ENCODE peak calls at places on chromosomes 13 and 19, in nine cellular contexts. D is naive thymus-derived CD4-positive, alpha-beta T cell; K is body of pancreas; O is lower lobe of right lung; Q is pancreas; Y is lung; X is keratinocyte; S is H9; J is IMR-90. G is an unnamed sample.

GRCh38 chr19:30326076-30326710 is 46.0 kb upstream of the ZNF536 start:
- DNase-seq in D (no peak), K (no peak), O (no peak), Q (no peak), Y (no peak), X (no peak), S (peak; percentile 8), J (no peak), G (no peak)

GRCh38 chr13:24894277-24894971 is 130.5 kb downstream of the RNF17 start:
- DNase-seq in D (no peak), K (no peak), O (no peak), Q (no peak), Y (no peak), X (no peak), S (no peak), J (no peak), G (no peak)

GRCh38 chr13:89372193-89372592 is 1701.0 kb downstream of the SLITRK5 start:
- DNase-seq in D (no peak), K (no peak), O (no peak), Q (no peak), Y (no peak), X (no peak), S (no peak), J (no peak), G (no peak)

GRCh38 chr13:40336228-40337221 is 329.9 kb downstream of the FOXO1 start:
- DNase-seq in D (peak; percentile 17), K (peak; percentile 80), O (no peak), Q (peak; percentile 56), Y (no peak), X (no peak), S (no peak), J (no peak), G (no peak)

GRCh38 chr13:91346062-91346461 is 1.4 kb upstream of the MIR17HG start:
- DNase-seq in D (no peak), K (no peak), O (no peak), Q (no peak), Y (no peak), X (no peak), S (no peak), J (no peak), G (no peak)

GRCh38 chr19:49859838-49860715 is 7.3 kb downstream of the PNKP start:
- DNase-seq in D (no peak), K (no peak), O (no peak), Q (no peak), Y (no peak), X (no peak), S (no peak), J (no peak), G (no peak)

GRCh38 chr19:29871143-29871542 is 59.4 kb downstream of the CCNE1 start:
- DNase-seq in D (no peak), K (no peak), O (no peak), Q (no peak), Y (no peak), X (no peak), S (no peak), J (no peak), G (no peak)

GRCh38 chr13:50224534-50224933 is 209.3 kb downstream of the KCNRG start:
- DNase-seq in D (no peak), K (no peak), O (no peak), Q (no peak), Y (no peak), X (no peak), S (no peak), J (peak; percentile 51), G (peak; percentile 59)

GRCh38 chr13:73268306-73268705 is 209.5 kb downstream of the KLF5 start:
- DNase-seq in D (no peak), K (no peak), O (no peak), Q (no peak), Y (no peak), X (peak; percentile 59), S (no peak), J (peak; percentile 65), G (no peak)

GRCh38 chr13:73162912-73163911 is 104.4 kb downstream of the KLF5 start:
- DNase-seq in D (no peak), K (no peak), O (no peak), Q (no peak), Y (no peak), X (no peak), S (no peak), J (no peak), G (peak; percentile 21)

GRCh38 chr13:41631296-41631965 is 174.1 kb downstream of the RGCC start:
- DNase-seq in D (no peak), K (no peak), O (no peak), Q (no peak), Y (no peak), X (no peak), S (no peak), J (peak; percentile 88), G (no peak)

GRCh38 chr13:98954313-98954712 is 23.6 kb downstream of the DOCK9 start:
- DNase-seq in D (no peak), K (no peak), O (no peak), Q (no peak), Y (no peak), X (no peak), S (peak; percentile 51), J (no peak), G (no peak)

GRCh38 chr19:1364070-1364719 is 19.5 kb upstream of the NDUFS7 start:
- DNase-seq in D (peak; percentile 35), K (no peak), O (no peak), Q (no peak), Y (no peak), X (no peak), S (no peak), J (peak; percentile 20), G (peak; percentile 67)

GRCh38 chr19:1361601-1362384 is 21.9 kb upstream of the NDUFS7 start:
- DNase-seq in D (no peak), K (no peak), O (no peak), Q (no peak), Y (no peak), X (no peak), S (no peak), J (peak; percentile 78), G (peak; percentile 96)

GRCh38 chr19:1360818-1361461 is 22.8 kb upstream of the NDUFS7 start:
- DNase-seq in D (no peak), K (peak; percentile 77), O (no peak), Q (peak; percentile 55), Y (peak; percentile 48), X (no peak), S (no peak), J (peak; percentile 79), G (peak; percentile 98)

GRCh38 chr19:1363599-1363998 is 20.1 kb upstream of the NDUFS7 start:
- DNase-seq in D (no peak), K (no peak), O (no peak), Q (no peak), Y (no peak), X (no peak), S (no peak), J (no peak), G (no peak)

DNA sequence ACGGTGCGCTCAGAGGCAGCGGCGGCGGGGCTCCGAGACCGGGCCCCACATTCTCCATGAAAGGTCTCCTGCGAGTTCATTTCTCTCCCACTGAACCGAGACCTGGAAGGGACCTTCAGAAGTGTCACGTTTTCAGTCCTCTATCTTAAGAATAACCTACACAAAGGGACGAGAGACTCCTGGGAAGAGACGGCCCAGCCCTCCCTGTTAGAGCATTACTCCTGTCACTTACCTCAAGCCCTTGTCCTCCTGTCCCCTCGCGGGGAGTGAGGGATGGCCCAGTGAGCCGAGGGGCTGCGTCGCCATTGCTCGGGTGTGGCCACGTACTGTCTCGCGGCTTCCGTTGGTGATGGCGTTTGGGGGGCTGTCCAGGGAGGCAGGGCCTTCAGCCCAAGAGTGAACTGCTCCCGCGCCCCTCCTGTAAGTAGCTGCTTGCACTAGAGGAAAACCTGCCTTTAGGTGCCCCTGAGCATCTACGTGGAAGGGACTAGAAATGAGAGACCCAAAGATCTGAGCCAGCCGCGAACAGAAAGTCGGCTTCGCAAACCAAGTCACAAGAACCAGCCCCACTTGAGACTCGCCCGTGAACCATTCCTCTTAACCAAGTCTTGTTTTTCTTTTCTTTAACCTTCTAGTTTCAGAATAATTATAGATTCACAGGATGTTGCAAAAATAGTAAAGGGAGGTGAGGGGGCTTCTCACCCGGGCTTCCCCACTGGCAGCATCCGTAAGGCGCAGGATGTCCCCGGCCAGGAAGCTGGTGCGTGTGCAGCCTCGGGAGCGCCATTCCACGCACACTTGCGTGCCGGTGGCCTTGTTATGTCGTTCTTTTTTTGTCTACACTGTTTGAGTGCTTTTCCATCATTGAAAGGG is 21.1 kb upstream of the NDUFS7 start:
- DNase-seq in D (no peak), K (no peak), O (no peak), Q (no peak), Y (no peak), X (no peak), S (no peak), J (no peak), G (peak; percentile 69)
- H3K27ac ChIP-seq in D (no peak overlapping the region), K (no peak overlapping the region), O (no peak overlapping the region), Q (no peak overlapping the region), Y (no peak overlapping the region), X (no peak overlapping the region), S (no peak overlapping the region), J (peak overlapping the region; percentile 25), G (peak overlapping the region; percentile 85)

DNA sequence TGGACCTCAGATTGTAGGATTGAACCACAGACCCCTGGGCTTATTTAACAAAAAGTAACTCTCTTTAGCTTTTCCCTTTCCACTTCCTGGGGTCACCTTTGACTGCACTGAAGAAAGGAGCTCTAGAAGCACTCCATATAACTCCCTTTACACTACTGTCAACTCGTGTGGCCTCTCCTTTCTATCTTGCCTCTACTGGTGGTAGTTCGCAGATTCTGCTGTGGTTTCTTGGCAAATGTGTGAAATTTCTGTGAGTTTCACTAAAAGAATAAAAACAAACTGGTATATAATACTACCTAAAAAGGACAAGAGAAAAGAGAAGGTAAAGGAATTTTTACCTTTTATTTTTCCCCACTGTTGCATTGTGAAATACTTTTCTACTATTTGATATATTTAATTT is 1298.1 kb downstream of the PCDH9 start:
- DNase-seq in D (no peak), K (no peak), O (no peak), Q (no peak), Y (no peak), X (no peak), S (no peak), J (no peak), G (no peak)
- H3K27me3 ChIP-seq in D (no peaks in the 10 kb centered on the region), K (no peaks in the 10 kb centered on the region), O (no peaks in the 10 kb centered on the region), Q (no peaks in the 10 kb centered on the region), Y (no peaks in the 10 kb centered on the region), X (no peaks in the 10 kb centered on the region), S (no peaks in the 10 kb centered on the region), J (no peaks in the 10 kb centered on the region), G (no peaks in the 10 kb centered on the region)

GRCh38 chr13:61546413-61546812 is 130.8 kb upstream of the PCDH20 start:
- DNase-seq in D (no peak), K (no peak), O (no peak), Q (no peak), Y (no peak), X (no peak), S (no peak), J (no peak), G (no peak)
- H3K27ac ChIP-seq in D (no peak overlapping the region), K (no peak overlapping the region), O (no peak overlapping the region), Q (no peak overlapping the region), Y (no peak overlapping the region), X (no peak overlapping the region), S (no peak overlapping the region), J (no peak overlapping the region), G (no peak overlapping the region)

DNA sequence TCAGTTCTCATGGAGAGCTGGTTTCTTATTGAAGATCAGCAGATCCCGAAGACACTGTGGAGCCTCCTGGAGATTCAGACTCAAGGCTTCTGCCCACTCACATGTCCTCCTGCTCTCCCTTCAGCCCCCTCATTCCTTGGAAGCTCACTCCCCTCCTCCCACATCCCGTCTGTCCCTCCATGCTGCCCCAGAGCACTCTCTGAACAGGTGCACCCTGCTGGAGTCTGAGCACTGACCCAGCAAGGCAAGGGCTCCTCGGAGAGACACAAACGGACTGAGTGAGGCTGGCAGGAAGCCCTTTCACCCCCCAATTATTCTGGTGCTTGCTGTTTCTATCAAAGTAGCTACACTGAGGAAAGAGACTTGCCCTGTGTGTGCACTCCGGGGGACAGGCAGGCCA is 374.0 kb downstream of the UQCRFS1 start:
- DNase-seq in D (no peak), K (no peak), O (no peak), Q (no peak), Y (no peak), X (no peak), S (no peak), J (no peak), G (no peak)
- H3K27me3 ChIP-seq in D (no peaks in the 10 kb centered on the region), K (no peaks in the 10 kb centered on the region), O (no peaks in the 10 kb centered on the region), Q (no peaks in the 10 kb centered on the region), Y (no peaks in the 10 kb centered on the region), X (no peaks in the 10 kb centered on the region), S (no peaks in the 10 kb centered on the region), J (no peaks in the 10 kb centered on the region), G (no peaks in the 10 kb centered on the region)

G was measured in osteoblast.